ENCODE peak calls at places on chromosomes 12 and 14, in ten cellular contexts. B is stomach, X is upper lobe of left lung, V is IMR-90, U is breast epithelium, C is adrenal gland, S is body of pancreas, K is sigmoid colon, L is heart left ventricle, Z is ovary. J is an unnamed sample.
A peak's percentile ranks its signal among the peaks of the same experiment; 100 is the strongest.

GRCh38 chr12:130764475-130765185 is 48.5 kb upstream of the RIMBP2 start:
- DNase-seq in K (peak; percentile 28), C (no peak), X (no peak), S (peak; percentile 46), Z (no peak), L (no peak), V (peak; percentile 33), B (no peak), U (no peak), J (no peak)

GRCh38 chr12:45721954-45722353 is 7.6 kb upstream of the ARID2 start:
- DNase-seq in C (no peak), X (no peak), U (no peak), Z (no peak), K (no peak), S (no peak), L (no peak), V (no peak), B (no peak), J (no peak)

GRCh38 chr12:70994217-70994788 is 73.8 kb upstream of the PTPRR start:
- DNase-seq in U (no peak), L (no peak), B (no peak), Z (no peak), V (peak; percentile 42), K (no peak), S (no peak), X (no peak), C (no peak), J (no peak)

GRCh38 chr14:75295061-75295461 is 16.4 kb downstream of the FOS start:
- DNase-seq in X (peak; percentile 81), U (no peak), K (peak; percentile 88), Z (peak; percentile 51), C (peak; percentile 83), V (peak; percentile 78), S (peak; percentile 73), L (peak; percentile 79), B (peak; percentile 69), J (peak; percentile 38)

GRCh38 chr12:24222968-24223367 is 273.5 kb upstream of the SOX5 start:
- DNase-seq in K (no peak), C (no peak), Z (no peak), V (peak; percentile 87), X (no peak), S (no peak), L (no peak), B (no peak), U (no peak), J (no peak)

GRCh38 chr12:132433641-132434395 is 56.1 kb upstream of the FBRSL1 start:
- DNase-seq in U (peak; percentile 69), V (no peak), S (peak; percentile 78), C (peak; percentile 34), B (peak; percentile 66), L (no peak), X (no peak), K (no peak), Z (no peak), J (peak; percentile 52)

GRCh38 chr12:111757361-111758119 is 9.2 kb upstream of the ALDH2 start:
- DNase-seq in V (peak; percentile 65), K (peak; percentile 72), U (peak; percentile 80), L (peak; percentile 80), C (peak; percentile 52), B (peak; percentile 62), X (peak; percentile 71), Z (no peak), S (peak; percentile 82), J (peak; percentile 69)

GRCh38 chr14:71117839-71118743 is 210.8 kb downstream of the PCNX1 start:
- DNase-seq in V (peak; percentile 78), U (no peak), Z (no peak), L (no peak), B (no peak), C (no peak), X (no peak), S (peak; percentile 46), K (no peak), J (peak; percentile 66)

GRCh38 chr14:69595336-69595735 is 16.1 kb upstream of the SUSD6 start:
- DNase-seq in Z (no peak), B (no peak), L (no peak), V (no peak), X (no peak), U (no peak), K (no peak), S (no peak), C (no peak), J (no peak)

GRCh38 chr14:89589400-89590128 is 172.5 kb upstream of the FOXN3 start:
- DNase-seq in S (no peak), C (peak; percentile 16), K (no peak), V (no peak), L (no peak), X (peak; percentile 38), U (no peak), B (no peak), Z (no peak), J (no peak)

GRCh38 chr12:119178544-119179334 is at the start of gene HSPB8:
- DNase-seq in L (peak; percentile 93), S (peak; percentile 78), C (peak; percentile 84), B (peak; percentile 81), U (peak; percentile 78), Z (peak; percentile 86), K (peak; percentile 98), X (peak; percentile 96), V (peak; percentile 91), J (peak; percentile 80)
- TF ChIP-seq POLR2A in L (peak; percentile 53), S (peak; percentile 83), C (peak; percentile 91), B (no peak), U (peak; percentile 40), Z (peak; percentile 62), K (peak; percentile 98), X (peak; percentile 86), V (peak; percentile 96), J (peak; percentile 42)

DNA sequence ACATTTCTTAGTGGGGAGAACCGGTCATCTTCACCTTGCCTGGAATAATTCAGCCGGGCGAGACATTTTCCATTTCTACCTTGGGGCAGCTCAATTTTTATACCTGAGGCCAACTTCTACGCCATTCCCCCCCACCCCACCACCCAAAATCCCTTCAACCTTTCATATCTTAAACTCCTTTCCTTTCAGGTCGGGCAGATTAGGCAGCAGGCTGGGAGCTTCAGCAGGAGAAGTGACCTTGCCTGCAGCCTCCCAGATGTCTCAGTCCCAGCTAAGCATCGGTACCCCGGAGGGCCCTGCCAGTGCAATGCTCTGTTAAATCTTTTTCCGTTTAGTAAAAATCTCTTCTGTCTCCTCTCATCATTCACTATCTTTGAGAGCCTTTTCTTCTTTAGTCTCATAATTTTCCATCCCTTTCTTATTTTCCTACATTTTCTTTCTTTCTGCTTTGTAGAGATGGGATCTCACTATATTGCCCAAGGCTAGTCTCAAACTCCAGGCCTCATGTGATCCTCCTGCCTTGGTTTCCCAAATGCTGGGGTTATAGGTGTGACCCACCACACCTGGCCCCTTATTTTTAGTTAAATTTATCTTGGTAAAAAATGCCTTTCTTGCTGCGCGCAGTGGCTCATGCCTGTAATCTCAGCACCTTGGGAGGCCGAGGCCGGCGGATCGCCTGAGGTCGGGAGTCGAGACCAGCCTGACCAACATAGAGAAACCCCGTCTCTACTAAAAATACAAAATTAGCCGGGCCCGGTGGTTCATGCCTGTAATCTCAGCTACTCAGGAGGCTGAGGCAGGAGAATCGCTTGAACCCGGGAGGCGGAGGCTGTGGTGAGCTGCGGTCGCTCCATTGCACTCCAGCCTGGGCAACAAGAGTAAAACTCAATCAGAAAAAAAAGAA is 1.2 kb downstream of the SLC2A3 start:
- DNase-seq in S (no peak), C (no peak), U (no peak), L (no peak), V (no peak), Z (no peak), K (no peak), X (no peak), B (no peak), J (peak; percentile 30)
- H3K36me3 ChIP-seq in S (no peaks in the 10 kb centered on the region), C (peaks cover 31% of the 10 kb centered on the region), U (no peaks in the 10 kb centered on the region), L (peaks cover 20% of the 10 kb centered on the region), V (peaks cover 30% of the 10 kb centered on the region), Z (no peaks in the 10 kb centered on the region), K (peaks cover 32% of the 10 kb centered on the region), X (peaks cover 11% of the 10 kb centered on the region), B (no peaks in the 10 kb centered on the region), J (peaks cover 23% of the 10 kb centered on the region)

DNA sequence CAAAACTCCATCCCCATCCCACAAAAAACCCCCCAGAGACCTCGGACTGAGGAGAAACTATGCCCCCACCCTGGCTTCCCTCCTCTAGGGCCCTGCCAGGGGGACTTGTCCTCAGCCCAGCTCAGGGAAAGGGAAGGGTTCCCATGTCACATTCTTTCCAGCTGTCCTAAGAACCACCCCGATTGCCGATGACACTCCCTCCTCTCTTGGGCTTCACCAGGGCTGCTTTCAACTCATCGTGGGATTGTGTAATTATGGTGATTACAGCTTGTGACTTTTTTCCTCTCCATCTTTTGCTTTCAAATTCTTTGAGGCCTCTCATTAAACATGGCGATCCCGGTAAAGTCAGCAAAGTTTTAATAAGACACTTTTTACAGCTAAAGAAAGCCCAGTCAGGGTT is 344.1 kb downstream of the DPF3 start:
- DNase-seq in U (no peak), L (no peak), S (no peak), V (no peak), X (no peak), C (no peak), B (no peak), K (peak; percentile 32), Z (no peak), J (no peak)
- H3K4me1 ChIP-seq in U (no peaks in the 10 kb centered on the region), L (peaks cover 13% of the 10 kb centered on the region), S (no peaks in the 10 kb centered on the region), V (peaks cover 2% of the 10 kb centered on the region), X (no peaks in the 10 kb centered on the region), C (no peaks in the 10 kb centered on the region), B (no peaks in the 10 kb centered on the region), K (no peaks in the 10 kb centered on the region), Z (peaks cover 15% of the 10 kb centered on the region), J (no peaks in the 10 kb centered on the region)

GRCh38 chr12:106359620-106360399 is 2.3 kb downstream of the POLR3B start:
- DNase-seq in U (no peak), X (no peak), Z (no peak), K (no peak), B (no peak), C (no peak), L (no peak), S (no peak), V (no peak), J (no peak)

GRCh38 chr12:106357549-106358409 is at the start of gene POLR3B:
- DNase-seq in Z (peak; percentile 96), C (peak; percentile 96), X (peak; percentile 96), L (peak; percentile 98), B (peak; percentile 96), U (peak; percentile 95), V (peak; percentile 96), S (peak; percentile 96), K (peak; percentile 98), J (peak; percentile 98)

GRCh38 chr12:106362971-106363370 is 5.4 kb downstream of the POLR3B start:
- DNase-seq in B (no peak), V (no peak), L (no peak), C (no peak), U (no peak), K (no peak), S (no peak), X (no peak), Z (no peak), J (no peak)

GRCh38 chr12:106358410-106359241 is 1.1 kb downstream of the POLR3B start:
- DNase-seq in L (no peak), Z (no peak), U (no peak), C (peak; percentile 67), V (peak; percentile 82), B (peak; percentile 34), S (peak; percentile 23), X (peak; percentile 61), K (no peak), J (no peak)

DNA sequence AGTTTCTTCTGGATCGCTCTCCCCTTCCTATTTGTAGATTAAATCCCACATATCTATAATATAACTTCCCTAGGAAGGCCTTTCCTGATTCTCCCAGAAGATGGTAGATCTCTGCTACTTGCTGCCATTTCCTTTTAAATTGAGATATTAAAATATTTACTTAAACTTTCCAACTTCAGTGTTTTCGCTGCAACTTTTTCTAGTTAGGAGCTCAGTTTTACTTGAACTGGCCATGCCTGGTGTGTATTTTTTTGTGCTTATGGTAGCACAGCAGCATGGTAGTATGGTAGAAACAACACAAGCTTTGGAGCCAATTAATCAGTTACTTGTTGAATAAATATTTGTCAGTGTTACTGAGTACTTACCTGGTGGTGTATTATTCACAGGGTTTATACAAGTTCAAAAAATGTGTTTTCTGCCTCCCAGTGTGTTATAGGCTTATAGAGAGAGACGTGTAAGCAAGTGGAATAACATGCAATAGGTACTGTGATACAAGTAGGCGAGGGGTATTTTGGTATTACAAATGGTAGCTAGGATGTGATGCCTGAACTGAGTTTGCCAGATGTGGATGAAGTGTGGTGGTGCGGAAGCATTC is 2.9 kb downstream of the POLR3B start:
- DNase-seq in V (no peak), L (no peak), K (no peak), C (no peak), X (no peak), Z (no peak), U (no peak), B (no peak), S (no peak), J (no peak)
- TF ChIP-seq POLR2A in V (no peak), L (no peak), K (no peak), C (no peak), X (no peak), Z (no peak), U (no peak), B (no peak), S (no peak), J (no peak)

J was measured in Peyer's patch.